ENCODE peak calls at places on chromosomes 6 and 20, in ten cellular contexts. One of them, this sample, is unnamed.

GRCh38 chr20:35561671-35562070 is 19.8 kb downstream of the ERGIC3 start:
- DNase-seq in RWPE1: peak
- DNase-seq in small intestine: no peak
- DNase-seq in neuronal stem cell: no peak
- DNase-seq in tibial artery: no peak
- DNase-seq in IMR-90: no peak
- DNase-seq in naive thymus-derived CD4-positive, alpha-beta T cell: no peak
- DNase-seq in CD4-positive, alpha-beta T cell: no peak
- DNase-seq in cardiac muscle cell: no peak
- DNase-seq in spleen: no peak
- DNase-seq in this sample: no peak

GRCh38 chr6:127514396-127515227 is 4.5 kb downstream of the MTCL3 start:
- DNase-seq in neuronal stem cell: peak
- DNase-seq in small intestine: peak
- DNase-seq in spleen: peak
- DNase-seq in cardiac muscle cell: peak
- DNase-seq in CD4-positive, alpha-beta T cell: peak
- DNase-seq in RWPE1: no peak
- DNase-seq in IMR-90: peak
- DNase-seq in naive thymus-derived CD4-positive, alpha-beta T cell: peak
- DNase-seq in tibial artery: no peak
- DNase-seq in this sample: no peak

GRCh38 chr20:24493181-24493580 is 23.8 kb downstream of the SYNDIG1 start:
- DNase-seq in neuronal stem cell: no peak
- DNase-seq in tibial artery: no peak
- DNase-seq in spleen: peak
- DNase-seq in CD4-positive, alpha-beta T cell: no peak
- DNase-seq in small intestine: no peak
- DNase-seq in cardiac muscle cell: no peak
- DNase-seq in naive thymus-derived CD4-positive, alpha-beta T cell: no peak
- DNase-seq in RWPE1: no peak
- DNase-seq in IMR-90: no peak
- DNase-seq in this sample: no peak

GRCh38 chr6:158026901-158027589 is 45.4 kb downstream of the SYNJ2 start:
- DNase-seq in neuronal stem cell: no peak
- DNase-seq in spleen: peak
- DNase-seq in tibial artery: no peak
- DNase-seq in IMR-90: no peak
- DNase-seq in CD4-positive, alpha-beta T cell: no peak
- DNase-seq in cardiac muscle cell: no peak
- DNase-seq in small intestine: no peak
- DNase-seq in naive thymus-derived CD4-positive, alpha-beta T cell: no peak
- DNase-seq in RWPE1: no peak
- DNase-seq in this sample: no peak

GRCh38 chr20:49980140-49981008 is 2.4 kb upstream of the SNAI1 start:
- DNase-seq in RWPE1: no peak
- DNase-seq in small intestine: no peak
- DNase-seq in cardiac muscle cell: no peak
- DNase-seq in naive thymus-derived CD4-positive, alpha-beta T cell: no peak
- DNase-seq in tibial artery: no peak
- DNase-seq in spleen: no peak
- DNase-seq in CD4-positive, alpha-beta T cell: no peak
- DNase-seq in neuronal stem cell: no peak
- DNase-seq in IMR-90: no peak
- DNase-seq in this sample: no peak

GRCh38 chr6:36544228-36544627 is 3.1 kb downstream of the STK38 start:
- DNase-seq in tibial artery: no peak
- DNase-seq in cardiac muscle cell: peak
- DNase-seq in small intestine: peak
- DNase-seq in RWPE1: no peak
- DNase-seq in neuronal stem cell: no peak
- DNase-seq in CD4-positive, alpha-beta T cell: no peak
- DNase-seq in naive thymus-derived CD4-positive, alpha-beta T cell: peak
- DNase-seq in spleen: no peak
- DNase-seq in IMR-90: no peak
- DNase-seq in this sample: no peak

GRCh38 chr20:48697845-48698491 is 129.8 kb downstream of the PREX1 start:
- DNase-seq in small intestine: peak
- DNase-seq in naive thymus-derived CD4-positive, alpha-beta T cell: no peak
- DNase-seq in neuronal stem cell: no peak
- DNase-seq in spleen: peak
- DNase-seq in cardiac muscle cell: peak
- DNase-seq in tibial artery: peak
- DNase-seq in IMR-90: peak
- DNase-seq in RWPE1: peak
- DNase-seq in CD4-positive, alpha-beta T cell: no peak
- DNase-seq in this sample: peak

GRCh38 chr6:133985970-133986369 is 32.9 kb downstream of the TBPL1 start:
- DNase-seq in tibial artery: no peak
- DNase-seq in small intestine: no peak
- DNase-seq in spleen: no peak
- DNase-seq in cardiac muscle cell: no peak
- DNase-seq in naive thymus-derived CD4-positive, alpha-beta T cell: no peak
- DNase-seq in IMR-90: no peak
- DNase-seq in neuronal stem cell: no peak
- DNase-seq in CD4-positive, alpha-beta T cell: no peak
- DNase-seq in RWPE1: no peak
- DNase-seq in this sample: no peak

DNA sequence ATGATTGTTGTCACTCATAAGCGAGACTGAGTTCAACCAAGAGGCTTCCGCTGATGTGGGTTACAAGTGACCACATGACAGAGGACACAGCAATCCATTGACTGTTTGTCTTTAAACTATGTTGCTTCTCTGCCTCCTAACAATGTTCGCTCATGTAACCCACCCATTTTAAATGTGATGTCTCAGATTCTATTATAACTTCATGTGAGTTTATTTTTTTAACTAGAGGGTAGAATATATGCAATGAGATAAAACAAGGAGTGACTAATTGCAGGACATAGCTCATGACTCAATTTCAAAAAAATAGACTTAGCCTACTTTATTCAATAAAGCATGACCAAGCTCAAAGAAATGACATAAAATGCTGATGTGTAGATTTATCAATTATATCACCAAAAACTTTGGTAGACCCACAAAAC is 119.2 kb upstream of the SASH1 start:
- DNase-seq in spleen: no peak
- DNase-seq in CD4-positive, alpha-beta T cell: no peak
- DNase-seq in neuronal stem cell: no peak
- DNase-seq in naive thymus-derived CD4-positive, alpha-beta T cell: no peak
- DNase-seq in tibial artery: no peak
- DNase-seq in small intestine: no peak
- DNase-seq in RWPE1: peak
- DNase-seq in IMR-90: peak
- DNase-seq in cardiac muscle cell: no peak
- DNase-seq in this sample: no peak
- H3K27ac ChIP-seq in spleen: no peak
- H3K27ac ChIP-seq in CD4-positive, alpha-beta T cell: no peak
- H3K27ac ChIP-seq in neuronal stem cell: no peak
- H3K27ac ChIP-seq in naive thymus-derived CD4-positive, alpha-beta T cell: no peak
- H3K27ac ChIP-seq in tibial artery: no peak
- H3K27ac ChIP-seq in small intestine: no peak
- H3K27ac ChIP-seq in RWPE1: no peak
- H3K27ac ChIP-seq in IMR-90: peak
- H3K27ac ChIP-seq in cardiac muscle cell: no peak
- H3K27ac ChIP-seq in this sample: no peak

GRCh38 chr6:44409207-44409796 is 21.8 kb downstream of the CDC5L start:
- DNase-seq in tibial artery: no peak
- DNase-seq in RWPE1: no peak
- DNase-seq in cardiac muscle cell: no peak
- DNase-seq in neuronal stem cell: no peak
- DNase-seq in spleen: no peak
- DNase-seq in naive thymus-derived CD4-positive, alpha-beta T cell: no peak
- DNase-seq in small intestine: no peak
- DNase-seq in CD4-positive, alpha-beta T cell: no peak
- DNase-seq in IMR-90: no peak
- DNase-seq in this sample: no peak

GRCh38 chr6:44411141-44411540 is 23.6 kb downstream of the CDC5L start:
- DNase-seq in CD4-positive, alpha-beta T cell: no peak
- DNase-seq in neuronal stem cell: no peak
- DNase-seq in spleen: no peak
- DNase-seq in tibial artery: no peak
- DNase-seq in small intestine: no peak
- DNase-seq in naive thymus-derived CD4-positive, alpha-beta T cell: no peak
- DNase-seq in RWPE1: no peak
- DNase-seq in cardiac muscle cell: no peak
- DNase-seq in IMR-90: peak
- DNase-seq in this sample: no peak

GRCh38 chr6:44404715-44405099 is 17.2 kb downstream of the CDC5L start:
- DNase-seq in CD4-positive, alpha-beta T cell: no peak
- DNase-seq in naive thymus-derived CD4-positive, alpha-beta T cell: no peak
- DNase-seq in RWPE1: no peak
- DNase-seq in tibial artery: no peak
- DNase-seq in cardiac muscle cell: no peak
- DNase-seq in IMR-90: no peak
- DNase-seq in small intestine: no peak
- DNase-seq in spleen: no peak
- DNase-seq in neuronal stem cell: no peak
- DNase-seq in this sample: no peak

GRCh38 chr6:44410363-44410762 is 22.9 kb downstream of the CDC5L start:
- DNase-seq in CD4-positive, alpha-beta T cell: no peak
- DNase-seq in naive thymus-derived CD4-positive, alpha-beta T cell: no peak
- DNase-seq in neuronal stem cell: no peak
- DNase-seq in tibial artery: no peak
- DNase-seq in cardiac muscle cell: no peak
- DNase-seq in RWPE1: no peak
- DNase-seq in IMR-90: no peak
- DNase-seq in spleen: no peak
- DNase-seq in small intestine: no peak
- DNase-seq in this sample: no peak

GRCh38 chr6:44407951-44408670 is 20.6 kb downstream of the CDC5L start:
- DNase-seq in cardiac muscle cell: no peak
- DNase-seq in tibial artery: no peak
- DNase-seq in spleen: no peak
- DNase-seq in small intestine: no peak
- DNase-seq in naive thymus-derived CD4-positive, alpha-beta T cell: no peak
- DNase-seq in neuronal stem cell: no peak
- DNase-seq in CD4-positive, alpha-beta T cell: no peak
- DNase-seq in RWPE1: no peak
- DNase-seq in IMR-90: no peak
- DNase-seq in this sample: no peak
- H3K27ac ChIP-seq in cardiac muscle cell: no peak
- H3K27ac ChIP-seq in tibial artery: no peak
- H3K27ac ChIP-seq in spleen: no peak
- H3K27ac ChIP-seq in small intestine: no peak
- H3K27ac ChIP-seq in naive thymus-derived CD4-positive, alpha-beta T cell: no peak
- H3K27ac ChIP-seq in neuronal stem cell: no peak
- H3K27ac ChIP-seq in CD4-positive, alpha-beta T cell: no peak
- H3K27ac ChIP-seq in RWPE1: no peak
- H3K27ac ChIP-seq in IMR-90: no peak
- H3K27ac ChIP-seq in this sample: no peak

GRCh38 chr6:20236344-20236743 is 24.1 kb upstream of the MBOAT1 start:
- DNase-seq in neuronal stem cell: no peak
- DNase-seq in small intestine: no peak
- DNase-seq in CD4-positive, alpha-beta T cell: no peak
- DNase-seq in IMR-90: no peak
- DNase-seq in spleen: no peak
- DNase-seq in cardiac muscle cell: no peak
- DNase-seq in naive thymus-derived CD4-positive, alpha-beta T cell: no peak
- DNase-seq in tibial artery: no peak
- DNase-seq in RWPE1: no peak
- DNase-seq in this sample: no peak

GRCh38 chr6:20235041-20235440 is 22.8 kb upstream of the MBOAT1 start:
- DNase-seq in neuronal stem cell: no peak
- DNase-seq in IMR-90: no peak
- DNase-seq in RWPE1: no peak
- DNase-seq in naive thymus-derived CD4-positive, alpha-beta T cell: no peak
- DNase-seq in CD4-positive, alpha-beta T cell: no peak
- DNase-seq in small intestine: no peak
- DNase-seq in cardiac muscle cell: no peak
- DNase-seq in tibial artery: no peak
- DNase-seq in spleen: no peak
- DNase-seq in this sample: no peak

GRCh38 chr6:20236899-20237600 is 24.8 kb upstream of the MBOAT1 start:
- DNase-seq in tibial artery: no peak
- DNase-seq in spleen: no peak
- DNase-seq in naive thymus-derived CD4-positive, alpha-beta T cell: no peak
- DNase-seq in neuronal stem cell: no peak
- DNase-seq in cardiac muscle cell: no peak
- DNase-seq in RWPE1: peak
- DNase-seq in small intestine: peak
- DNase-seq in IMR-90: no peak
- DNase-seq in CD4-positive, alpha-beta T cell: no peak
- DNase-seq in this sample: no peak

GRCh38 chr6:20238688-20239587 is 26.7 kb upstream of the MBOAT1 start:
- DNase-seq in cardiac muscle cell: no peak
- DNase-seq in IMR-90: no peak
- DNase-seq in CD4-positive, alpha-beta T cell: no peak
- DNase-seq in neuronal stem cell: no peak
- DNase-seq in RWPE1: no peak
- DNase-seq in spleen: no peak
- DNase-seq in naive thymus-derived CD4-positive, alpha-beta T cell: no peak
- DNase-seq in small intestine: no peak
- DNase-seq in tibial artery: no peak
- DNase-seq in this sample: no peak

DNA sequence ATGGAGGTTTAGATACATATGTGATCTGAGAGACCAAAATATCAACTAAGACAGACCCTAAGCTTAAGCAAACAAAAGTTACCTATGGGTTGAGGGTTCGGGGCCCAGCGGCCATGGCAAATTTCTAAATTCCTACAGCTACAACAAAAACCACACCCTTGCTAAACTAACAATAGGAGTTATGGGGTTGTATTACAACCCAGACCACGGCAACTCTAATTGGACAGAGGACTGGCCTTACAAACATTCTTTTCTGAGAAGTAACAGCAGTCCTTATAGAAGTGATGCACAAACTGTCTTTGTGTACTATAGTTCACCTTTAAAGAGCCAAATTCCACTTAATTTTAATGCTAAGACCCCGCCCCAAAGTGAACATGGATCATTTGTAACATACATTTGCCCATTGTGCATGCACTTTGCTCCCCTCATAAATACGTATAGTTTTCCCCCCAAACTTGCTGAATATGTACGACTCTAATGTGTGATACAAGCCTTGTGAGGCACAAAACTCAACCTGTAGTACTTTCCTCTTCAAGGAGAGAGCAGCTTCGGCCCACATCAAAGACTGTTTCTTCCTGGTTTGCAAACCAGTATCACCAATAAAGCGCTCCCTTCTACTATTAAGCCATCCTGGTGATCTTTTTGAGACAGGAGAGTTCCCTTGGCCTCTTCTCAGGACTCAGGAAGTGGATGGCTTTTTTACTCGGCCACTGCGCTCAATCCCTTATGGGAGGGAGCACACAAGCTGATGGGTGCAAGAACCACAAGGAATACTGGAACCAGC is 25.6 kb upstream of the MBOAT1 start:
- DNase-seq in spleen: no peak
- DNase-seq in cardiac muscle cell: no peak
- DNase-seq in small intestine: no peak
- DNase-seq in tibial artery: no peak
- DNase-seq in naive thymus-derived CD4-positive, alpha-beta T cell: no peak
- DNase-seq in CD4-positive, alpha-beta T cell: no peak
- DNase-seq in IMR-90: no peak
- DNase-seq in neuronal stem cell: no peak
- DNase-seq in RWPE1: no peak
- DNase-seq in this sample: no peak
- H3K27ac ChIP-seq in spleen: no peak
- H3K27ac ChIP-seq in cardiac muscle cell: peak
- H3K27ac ChIP-seq in small intestine: no peak
- H3K27ac ChIP-seq in tibial artery: no peak
- H3K27ac ChIP-seq in naive thymus-derived CD4-positive, alpha-beta T cell: no peak
- H3K27ac ChIP-seq in CD4-positive, alpha-beta T cell: no peak
- H3K27ac ChIP-seq in IMR-90: no peak
- H3K27ac ChIP-seq in neuronal stem cell: no peak
- H3K27ac ChIP-seq in RWPE1: no peak
- H3K27ac ChIP-seq in this sample: peak

DNA sequence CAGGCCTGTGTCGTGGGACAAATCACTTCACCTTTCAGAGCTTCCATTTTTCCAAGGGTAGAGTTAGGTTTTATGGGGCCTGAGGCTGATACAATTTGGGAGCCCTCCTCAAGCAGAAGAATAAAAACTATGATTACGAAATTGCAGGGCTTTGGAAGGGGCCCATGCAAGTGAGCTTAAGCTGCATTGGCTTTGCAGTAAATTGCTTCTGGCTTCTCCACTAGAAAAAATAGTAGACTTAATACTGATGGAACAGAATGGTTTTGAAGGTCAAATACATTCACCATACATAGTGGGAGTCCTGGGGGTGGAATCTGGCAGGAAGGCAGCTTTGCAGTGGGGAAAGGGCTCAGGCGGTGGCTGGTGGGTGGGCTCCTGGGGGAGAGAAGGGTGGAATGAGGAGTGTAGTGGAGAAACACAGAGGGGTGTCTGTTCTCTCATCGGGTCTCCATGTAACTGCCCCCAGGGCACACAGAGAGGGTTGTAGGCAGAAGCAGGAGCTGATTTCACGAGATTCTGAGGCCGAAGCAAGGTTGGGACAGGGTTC is 55.9 kb upstream of the RNF24 start:
- DNase-seq in naive thymus-derived CD4-positive, alpha-beta T cell: no peak
- DNase-seq in cardiac muscle cell: no peak
- DNase-seq in neuronal stem cell: no peak
- DNase-seq in small intestine: no peak
- DNase-seq in CD4-positive, alpha-beta T cell: no peak
- DNase-seq in spleen: no peak
- DNase-seq in IMR-90: no peak
- DNase-seq in tibial artery: no peak
- DNase-seq in RWPE1: no peak
- DNase-seq in this sample: no peak
- H3K27ac ChIP-seq in naive thymus-derived CD4-positive, alpha-beta T cell: no peak
- H3K27ac ChIP-seq in cardiac muscle cell: no peak
- H3K27ac ChIP-seq in neuronal stem cell: no peak
- H3K27ac ChIP-seq in small intestine: no peak
- H3K27ac ChIP-seq in CD4-positive, alpha-beta T cell: no peak
- H3K27ac ChIP-seq in spleen: no peak
- H3K27ac ChIP-seq in IMR-90: no peak
- H3K27ac ChIP-seq in tibial artery: peak
- H3K27ac ChIP-seq in RWPE1: peak
- H3K27ac ChIP-seq in this sample: no peak

This sample was measured in epithelial cell of prostate.